ENCODE peak calls at places on chromosomes 11 and 22, in ten cellular contexts. One of them, this sample, is unnamed.

GRCh38 chr11:123308077-123308476 is 113.0 kb upstream of the CLMP start:
- DNase-seq in SJSA1: no peak
- DNase-seq in mesendoderm: no peak
- DNase-seq in tibial artery: no peak
- DNase-seq in thoracic aorta: no peak
- DNase-seq in heart right ventricle: no peak
- DNase-seq in fibroblast of mammary gland: peak
- DNase-seq in coronary artery: no peak
- DNase-seq in left ventricle myocardium inferior: no peak
- DNase-seq in stomach: no peak
- DNase-seq in this sample: no peak

GRCh38 chr11:128886401-128887119 is 4.6 kb upstream of the KCNJ5 start:
- DNase-seq in SJSA1: no peak
- DNase-seq in mesendoderm: no peak
- DNase-seq in tibial artery: no peak
- DNase-seq in thoracic aorta: no peak
- DNase-seq in heart right ventricle: no peak
- DNase-seq in fibroblast of mammary gland: no peak
- DNase-seq in coronary artery: no peak
- DNase-seq in left ventricle myocardium inferior: no peak
- DNase-seq in stomach: peak
- DNase-seq in this sample: no peak

GRCh38 chr11:2885017-2885675 is 429 bp downstream of the CDKN1C start:
- DNase-seq in SJSA1: peak
- DNase-seq in mesendoderm: peak
- DNase-seq in tibial artery: peak
- DNase-seq in thoracic aorta: no peak
- DNase-seq in heart right ventricle: peak
- DNase-seq in fibroblast of mammary gland: peak
- DNase-seq in coronary artery: no peak
- DNase-seq in left ventricle myocardium inferior: peak
- DNase-seq in stomach: peak
- DNase-seq in this sample: peak

GRCh38 chr11:99522467-99523173 is 501.9 kb downstream of the CNTN5 start:
- DNase-seq in SJSA1: no peak
- DNase-seq in mesendoderm: no peak
- DNase-seq in tibial artery: no peak
- DNase-seq in thoracic aorta: no peak
- DNase-seq in heart right ventricle: no peak
- DNase-seq in fibroblast of mammary gland: peak
- DNase-seq in coronary artery: no peak
- DNase-seq in left ventricle myocardium inferior: no peak
- DNase-seq in stomach: no peak
- DNase-seq in this sample: no peak

GRCh38 chr22:36039125-36039524 is 10.5 kb upstream of the RBFOX2 start:
- DNase-seq in SJSA1: no peak
- DNase-seq in mesendoderm: no peak
- DNase-seq in tibial artery: no peak
- DNase-seq in thoracic aorta: no peak
- DNase-seq in heart right ventricle: no peak
- DNase-seq in fibroblast of mammary gland: no peak
- DNase-seq in coronary artery: no peak
- DNase-seq in left ventricle myocardium inferior: no peak
- DNase-seq in stomach: no peak
- DNase-seq in this sample: no peak

GRCh38 chr22:29702025-29702930 is 17.5 kb upstream of the CABP7 start:
- DNase-seq in SJSA1: no peak
- DNase-seq in mesendoderm: peak
- DNase-seq in tibial artery: no peak
- DNase-seq in thoracic aorta: no peak
- DNase-seq in heart right ventricle: no peak
- DNase-seq in fibroblast of mammary gland: no peak
- DNase-seq in coronary artery: no peak
- DNase-seq in left ventricle myocardium inferior: no peak
- DNase-seq in stomach: no peak
- DNase-seq in this sample: no peak

GRCh38 chr11:9799901-9800300 is 136.0 kb downstream of the SWAP70 start:
- DNase-seq in SJSA1: no peak
- DNase-seq in mesendoderm: no peak
- DNase-seq in tibial artery: no peak
- DNase-seq in thoracic aorta: no peak
- DNase-seq in heart right ventricle: no peak
- DNase-seq in fibroblast of mammary gland: no peak
- DNase-seq in coronary artery: no peak
- DNase-seq in left ventricle myocardium inferior: no peak
- DNase-seq in stomach: no peak
- DNase-seq in this sample: no peak

GRCh38 chr11:23789938-23790371 is 706.9 kb upstream of the LUZP2 start:
- DNase-seq in SJSA1: no peak
- DNase-seq in mesendoderm: no peak
- DNase-seq in tibial artery: no peak
- DNase-seq in thoracic aorta: no peak
- DNase-seq in heart right ventricle: no peak
- DNase-seq in fibroblast of mammary gland: peak
- DNase-seq in coronary artery: no peak
- DNase-seq in left ventricle myocardium inferior: no peak
- DNase-seq in stomach: peak
- DNase-seq in this sample: no peak

GRCh38 chr11:47242596-47243192 is 5.9 kb downstream of the ACP2 start:
- DNase-seq in SJSA1: no peak
- DNase-seq in mesendoderm: no peak
- DNase-seq in tibial artery: no peak
- DNase-seq in thoracic aorta: no peak
- DNase-seq in heart right ventricle: no peak
- DNase-seq in fibroblast of mammary gland: no peak
- DNase-seq in coronary artery: no peak
- DNase-seq in left ventricle myocardium inferior: no peak
- DNase-seq in stomach: no peak
- DNase-seq in this sample: no peak

GRCh38 chr11:830295-831131 is 2.2 kb upstream of the CD151 start:
- DNase-seq in SJSA1: no peak
- DNase-seq in mesendoderm: peak
- DNase-seq in tibial artery: peak
- DNase-seq in thoracic aorta: no peak
- DNase-seq in heart right ventricle: peak
- DNase-seq in fibroblast of mammary gland: no peak
- DNase-seq in coronary artery: no peak
- DNase-seq in left ventricle myocardium inferior: peak
- DNase-seq in stomach: peak
- DNase-seq in this sample: no peak

GRCh38 chr11:14312736-14313438 is 46.1 kb downstream of the RRAS2 start:
- DNase-seq in SJSA1: no peak
- DNase-seq in mesendoderm: no peak
- DNase-seq in tibial artery: no peak
- DNase-seq in thoracic aorta: no peak
- DNase-seq in heart right ventricle: no peak
- DNase-seq in fibroblast of mammary gland: peak
- DNase-seq in coronary artery: no peak
- DNase-seq in left ventricle myocardium inferior: no peak
- DNase-seq in stomach: no peak
- DNase-seq in this sample: no peak

GRCh38 chr11:65446446-65447277 is 24.1 kb downstream of the NEAT1 start:
- DNase-seq in SJSA1: no peak
- DNase-seq in mesendoderm: no peak
- DNase-seq in tibial artery: peak
- DNase-seq in thoracic aorta: no peak
- DNase-seq in heart right ventricle: no peak
- DNase-seq in fibroblast of mammary gland: peak
- DNase-seq in coronary artery: peak
- DNase-seq in left ventricle myocardium inferior: peak
- DNase-seq in stomach: peak
- DNase-seq in this sample: no peak

GRCh38 chr11:125364085-125364822 is 131.8 kb downstream of the FEZ1 start:
- DNase-seq in SJSA1: no peak
- DNase-seq in mesendoderm: no peak
- DNase-seq in tibial artery: no peak
- DNase-seq in thoracic aorta: no peak
- DNase-seq in heart right ventricle: no peak
- DNase-seq in fibroblast of mammary gland: no peak
- DNase-seq in coronary artery: no peak
- DNase-seq in left ventricle myocardium inferior: no peak
- DNase-seq in stomach: no peak
- DNase-seq in this sample: no peak

GRCh38 chr11:65382804-65383368 is 440 bp upstream of the SLC25A45 start:
- DNase-seq in SJSA1: no peak
- DNase-seq in mesendoderm: no peak
- DNase-seq in tibial artery: no peak
- DNase-seq in thoracic aorta: no peak
- DNase-seq in heart right ventricle: no peak
- DNase-seq in fibroblast of mammary gland: no peak
- DNase-seq in coronary artery: no peak
- DNase-seq in left ventricle myocardium inferior: no peak
- DNase-seq in stomach: peak
- DNase-seq in this sample: no peak

GRCh38 chr11:27635567-27636037 is 64.7 kb downstream of the BDNF start:
- DNase-seq in SJSA1: no peak
- DNase-seq in mesendoderm: peak
- DNase-seq in tibial artery: no peak
- DNase-seq in thoracic aorta: no peak
- DNase-seq in heart right ventricle: no peak
- DNase-seq in fibroblast of mammary gland: no peak
- DNase-seq in coronary artery: no peak
- DNase-seq in left ventricle myocardium inferior: no peak
- DNase-seq in stomach: no peak
- DNase-seq in this sample: no peak

GRCh38 chr11:9740202-9740881 is 76.5 kb downstream of the SWAP70 start:
- DNase-seq in SJSA1: no peak
- DNase-seq in mesendoderm: no peak
- DNase-seq in tibial artery: no peak
- DNase-seq in thoracic aorta: no peak
- DNase-seq in heart right ventricle: no peak
- DNase-seq in fibroblast of mammary gland: no peak
- DNase-seq in coronary artery: no peak
- DNase-seq in left ventricle myocardium inferior: no peak
- DNase-seq in stomach: no peak
- DNase-seq in this sample: no peak

GRCh38 chr11:61106296-61106695 is 4.0 kb downstream of the CD5 start:
- DNase-seq in SJSA1: no peak
- DNase-seq in mesendoderm: no peak
- DNase-seq in tibial artery: no peak
- DNase-seq in thoracic aorta: no peak
- DNase-seq in heart right ventricle: no peak
- DNase-seq in fibroblast of mammary gland: no peak
- DNase-seq in coronary artery: no peak
- DNase-seq in left ventricle myocardium inferior: no peak
- DNase-seq in stomach: no peak
- DNase-seq in this sample: no peak

GRCh38 chr11:20160425-20161229 is at the start of gene DBX1:
- DNase-seq in SJSA1: no peak
- DNase-seq in mesendoderm: no peak
- DNase-seq in tibial artery: no peak
- DNase-seq in thoracic aorta: no peak
- DNase-seq in heart right ventricle: no peak
- DNase-seq in fibroblast of mammary gland: no peak
- DNase-seq in coronary artery: no peak
- DNase-seq in left ventricle myocardium inferior: no peak
- DNase-seq in stomach: no peak
- DNase-seq in this sample: no peak
- H3K4me3 ChIP-seq in SJSA1: no peak
- H3K4me3 ChIP-seq in mesendoderm: no peak
- H3K4me3 ChIP-seq in tibial artery: no peak
- H3K4me3 ChIP-seq in thoracic aorta: no peak
- H3K4me3 ChIP-seq in heart right ventricle: no peak
- H3K4me3 ChIP-seq in fibroblast of mammary gland: no peak
- H3K4me3 ChIP-seq in coronary artery: no peak
- H3K4me3 ChIP-seq in left ventricle myocardium inferior: no peak
- H3K4me3 ChIP-seq in stomach: no peak
- H3K4me3 ChIP-seq in this sample: no peak

GRCh38 chr11:57896641-57897145 is 127.0 kb upstream of the OR9Q1 start:
- DNase-seq in SJSA1: no peak
- DNase-seq in mesendoderm: no peak
- DNase-seq in tibial artery: no peak
- DNase-seq in thoracic aorta: no peak
- DNase-seq in heart right ventricle: no peak
- DNase-seq in fibroblast of mammary gland: no peak
- DNase-seq in coronary artery: no peak
- DNase-seq in left ventricle myocardium inferior: no peak
- DNase-seq in stomach: no peak
- DNase-seq in this sample: no peak

GRCh38 chr11:57901756-57902155 is 121.9 kb upstream of the OR9Q1 start:
- DNase-seq in SJSA1: no peak
- DNase-seq in mesendoderm: peak
- DNase-seq in tibial artery: no peak
- DNase-seq in thoracic aorta: no peak
- DNase-seq in heart right ventricle: no peak
- DNase-seq in fibroblast of mammary gland: no peak
- DNase-seq in coronary artery: no peak
- DNase-seq in left ventricle myocardium inferior: no peak
- DNase-seq in stomach: no peak
- DNase-seq in this sample: no peak

GRCh38 chr11:57901278-57901677 is 122.4 kb upstream of the OR9Q1 start:
- DNase-seq in SJSA1: no peak
- DNase-seq in mesendoderm: peak
- DNase-seq in tibial artery: no peak
- DNase-seq in thoracic aorta: no peak
- DNase-seq in heart right ventricle: no peak
- DNase-seq in fibroblast of mammary gland: no peak
- DNase-seq in coronary artery: no peak
- DNase-seq in left ventricle myocardium inferior: no peak
- DNase-seq in stomach: no peak
- DNase-seq in this sample: no peak

GRCh38 chr11:57900315-57900714 is 123.4 kb upstream of the OR9Q1 start:
- DNase-seq in SJSA1: no peak
- DNase-seq in mesendoderm: peak
- DNase-seq in tibial artery: no peak
- DNase-seq in thoracic aorta: no peak
- DNase-seq in heart right ventricle: no peak
- DNase-seq in fibroblast of mammary gland: no peak
- DNase-seq in coronary artery: no peak
- DNase-seq in left ventricle myocardium inferior: no peak
- DNase-seq in stomach: no peak
- DNase-seq in this sample: no peak

GRCh38 chr11:57899378-57899777 is 124.3 kb upstream of the OR9Q1 start:
- DNase-seq in SJSA1: no peak
- DNase-seq in mesendoderm: no peak
- DNase-seq in tibial artery: no peak
- DNase-seq in thoracic aorta: no peak
- DNase-seq in heart right ventricle: no peak
- DNase-seq in fibroblast of mammary gland: no peak
- DNase-seq in coronary artery: no peak
- DNase-seq in left ventricle myocardium inferior: no peak
- DNase-seq in stomach: no peak
- DNase-seq in this sample: no peak
- H3K4me3 ChIP-seq in SJSA1: no peak
- H3K4me3 ChIP-seq in mesendoderm: no peak
- H3K4me3 ChIP-seq in tibial artery: no peak
- H3K4me3 ChIP-seq in thoracic aorta: no peak
- H3K4me3 ChIP-seq in heart right ventricle: no peak
- H3K4me3 ChIP-seq in fibroblast of mammary gland: no peak
- H3K4me3 ChIP-seq in coronary artery: no peak
- H3K4me3 ChIP-seq in left ventricle myocardium inferior: no peak
- H3K4me3 ChIP-seq in stomach: no peak
- H3K4me3 ChIP-seq in this sample: no peak

GRCh38 chr11:121298770-121299169 is 6.2 kb downstream of the SC5D start:
- DNase-seq in SJSA1: no peak
- DNase-seq in mesendoderm: peak
- DNase-seq in tibial artery: no peak
- DNase-seq in thoracic aorta: no peak
- DNase-seq in heart right ventricle: no peak
- DNase-seq in fibroblast of mammary gland: peak
- DNase-seq in coronary artery: no peak
- DNase-seq in left ventricle myocardium inferior: no peak
- DNase-seq in stomach: no peak
- DNase-seq in this sample: no peak
- H3K4me3 ChIP-seq in SJSA1: no peak
- H3K4me3 ChIP-seq in mesendoderm: no peak
- H3K4me3 ChIP-seq in tibial artery: no peak
- H3K4me3 ChIP-seq in thoracic aorta: no peak
- H3K4me3 ChIP-seq in heart right ventricle: no peak
- H3K4me3 ChIP-seq in fibroblast of mammary gland: no peak
- H3K4me3 ChIP-seq in coronary artery: no peak
- H3K4me3 ChIP-seq in left ventricle myocardium inferior: no peak
- H3K4me3 ChIP-seq in stomach: no peak
- H3K4me3 ChIP-seq in this sample: no peak

GRCh38 chr22:27295071-27295470 is 506.5 kb downstream of the MN1 start:
- DNase-seq in SJSA1: no peak
- DNase-seq in mesendoderm: no peak
- DNase-seq in tibial artery: no peak
- DNase-seq in thoracic aorta: no peak
- DNase-seq in heart right ventricle: no peak
- DNase-seq in fibroblast of mammary gland: no peak
- DNase-seq in coronary artery: no peak
- DNase-seq in left ventricle myocardium inferior: no peak
- DNase-seq in stomach: no peak
- DNase-seq in this sample: no peak
- H3K4me3 ChIP-seq in SJSA1: no peak
- H3K4me3 ChIP-seq in mesendoderm: no peak
- H3K4me3 ChIP-seq in tibial artery: no peak
- H3K4me3 ChIP-seq in thoracic aorta: no peak
- H3K4me3 ChIP-seq in heart right ventricle: no peak
- H3K4me3 ChIP-seq in fibroblast of mammary gland: no peak
- H3K4me3 ChIP-seq in coronary artery: no peak
- H3K4me3 ChIP-seq in left ventricle myocardium inferior: no peak
- H3K4me3 ChIP-seq in stomach: no peak
- H3K4me3 ChIP-seq in this sample: no peak